ENCODE peak calls at places on chromosomes 3 and 15, in five cellular contexts. N is left cardiac atrium, B is pancreas, W is activated T-cell treated with anti-CD3 and anti-CD28 coated beads for 1 hour, U is NCI-H1105. D is an unnamed sample.

GRCh38 chr15:63013052-63013808 is 29.3 kb upstream of the TPM1 start:
- DNase-seq in N (no peak), B (no peak), W (no peak), U (no peak), D (no peak)

GRCh38 chr15:77226652-77227051 is 155.7 kb upstream of the TSPAN3 start:
- DNase-seq in N (no peak), B (no peak), W (no peak), U (no peak), D (no peak)

GRCh38 chr15:91183630-91184029 is 83.6 kb downstream of the SV2B start:
- DNase-seq in N (no peak), B (no peak), W (no peak), U (no peak), D (no peak)

GRCh38 chr3:51969841-51970240 is 2.6 kb upstream of the PCBP4 start:
- DNase-seq in N (no peak), B (no peak), W (no peak), U (no peak), D (no peak)

GRCh38 chr3:168417016-168417415 is 321.3 kb upstream of the GOLIM4 start:
- DNase-seq in N (no peak), B (no peak), W (no peak), U (no peak), D (no peak)

GRCh38 chr3:52827866-52828376 is 2.6 kb downstream of the ITIH4 start:
- DNase-seq in N (no peak), B (peak), W (no peak), U (no peak), D (no peak)

GRCh38 chr3:155651489-155652223 is 93.2 kb downstream of the PLCH1 start:
- DNase-seq in N (no peak), B (no peak), W (no peak), U (no peak), D (peak)

GRCh38 chr3:64316971-64317370 is 91.7 kb upstream of the PRICKLE2 start:
- DNase-seq in N (no peak), B (no peak), W (no peak), U (no peak), D (no peak)

GRCh38 chr3:172317481-172317880 is 130.8 kb downstream of the GHSR start:
- DNase-seq in N (no peak), B (no peak), W (no peak), U (no peak), D (no peak)

GRCh38 chr3:46380471-46381215 is 9.9 kb downstream of the CCR5 start:
- DNase-seq in N (no peak), B (no peak), W (no peak), U (no peak), D (no peak)

GRCh38 chr15:73633991-73634495 is 854 bp upstream of the NPTN start:
- DNase-seq in N (no peak), B (no peak), W (no peak), U (no peak), D (no peak)

GRCh38 chr15:64619880-64620839 is 155.2 kb downstream of the RBPMS2 start:
- DNase-seq in N (no peak), B (no peak), W (no peak), U (no peak), D (no peak)

D was measured in NCI-H446 treated with DMSO at 0.1 percent for 48 hours.